ENCODE peak calls at places on chromosome 11, in seven cellular contexts. A is mesendoderm, Q is H1, Z is neuronal stem cell, H is H9, J is IMR-90, I is mesenchymal stem cell. K is an unnamed sample.

GRCh38 chr11:122137081-122137793 is 21.2 kb upstream of the BLID start:
- DNase-seq in J (peak), Z (no peak), A (peak), I (peak), Q (no peak), H (no peak), K (peak)

GRCh38 chr11:2290351-2290841 is 11.3 kb downstream of the C11orf21 start:
- DNase-seq in Z (no peak), H (peak), J (no peak), Q (no peak), A (no peak), I (no peak), K (no peak)

GRCh38 chr11:11836676-11837231 is 5.0 kb upstream of the USP47 start:
- DNase-seq in H (no peak), J (peak), I (no peak), A (no peak), Z (no peak), Q (no peak), K (peak)

GRCh38 chr11:47924184-47924671 is 56.1 kb upstream of the PTPRJ start:
- DNase-seq in A (no peak), Q (no peak), I (peak), Z (no peak), H (no peak), J (peak), K (peak)

GRCh38 chr11:44424841-44425240 is 114.9 kb upstream of the ALX4 start:
- DNase-seq in Z (no peak), Q (no peak), A (peak), H (no peak), J (no peak), I (no peak), K (peak)

GRCh38 chr11:92227954-92228935 is 3.6 kb downstream of the FAT3 start:
- DNase-seq in Q (no peak), H (no peak), I (no peak), A (no peak), Z (no peak), J (no peak), K (no peak)

GRCh38 chr11:200224-201003 is 6.8 kb downstream of the BET1L start:
- DNase-seq in A (no peak), I (no peak), J (no peak), Z (no peak), Q (no peak), H (no peak), K (no peak)

GRCh38 chr11:92240946-92241345 is 16.3 kb downstream of the FAT3 start:
- DNase-seq in H (no peak), J (no peak), Q (no peak), A (peak), I (no peak), Z (peak), K (no peak)

GRCh38 chr11:87116185-87116584 is 78.5 kb downstream of the TMEM135 start:
- DNase-seq in Q (no peak), I (no peak), Z (no peak), H (no peak), A (no peak), J (no peak), K (no peak)

GRCh38 chr11:72591785-72592490 is 82.3 kb downstream of the PDE2A start:
- DNase-seq in H (no peak), J (no peak), I (no peak), Q (no peak), Z (no peak), A (no peak), K (no peak)

GRCh38 chr11:30859709-30860108 is 273.6 kb upstream of the MPPED2 start:
- DNase-seq in A (no peak), H (no peak), J (no peak), Z (no peak), I (no peak), Q (no peak), K (no peak)

GRCh38 chr11:93905384-93905783 is 55.0 kb upstream of the VSTM5 start:
- DNase-seq in Q (no peak), H (no peak), Z (no peak), I (peak), J (peak), A (no peak), K (peak)

GRCh38 chr11:2750101-2750509 is 50.3 kb upstream of the KCNQ1OT1 start:
- DNase-seq in A (no peak), Q (no peak), Z (no peak), J (no peak), I (no peak), H (no peak), K (peak)

GRCh38 chr11:26541870-26542269 is 30.2 kb downstream of the MUC15 start:
- DNase-seq in H (no peak), I (no peak), A (no peak), J (no peak), Q (no peak), Z (no peak), K (no peak)

GRCh38 chr11:110434952-110435779 is 5.4 kb downstream of the FDX1 start:
- DNase-seq in Q (no peak), J (no peak), A (peak), I (peak), Z (no peak), H (no peak), K (peak)

GRCh38 chr11:93887111-93887510 is 36.7 kb upstream of the VSTM5 start:
- DNase-seq in Z (no peak), Q (no peak), I (no peak), J (no peak), H (no peak), A (no peak), K (no peak)

GRCh38 chr11:11244470-11245080 is 108.5 kb downstream of the CSNK2A3 start:
- DNase-seq in J (no peak), Q (no peak), Z (no peak), I (no peak), H (no peak), A (peak), K (no peak)

GRCh38 chr11:34940026-34940677 is 23.7 kb downstream of the PDHX start:
- DNase-seq in Z (no peak), J (peak), H (no peak), Q (no peak), I (peak), A (no peak), K (peak)

GRCh38 chr11:63565728-63566127 is 2.5 kb upstream of the PLAAT2 start:
- DNase-seq in Z (no peak), A (no peak), I (no peak), J (no peak), H (peak), Q (no peak), K (no peak)

GRCh38 chr11:128297805-128298204 is 289.6 kb downstream of the ETS1 start:
- DNase-seq in I (peak), Q (no peak), J (no peak), A (no peak), Z (no peak), H (no peak), K (no peak)

GRCh38 chr11:73034330-73034729 is 107.8 kb downstream of the FCHSD2 start:
- DNase-seq in J (no peak), A (no peak), H (no peak), I (no peak), Q (no peak), Z (no peak), K (no peak)

GRCh38 chr11:2308713-2309112 is 6.9 kb downstream of the TSPAN32 start:
- DNase-seq in H (no peak), Z (no peak), Q (no peak), J (no peak), I (no peak), A (no peak), K (no peak)

GRCh38 chr11:26522912-26523610 is 49.0 kb downstream of the MUC15 start:
- DNase-seq in A (peak), Z (no peak), H (peak), Q (peak), J (peak), I (peak), K (peak)

GRCh38 chr11:17760102-17761029 is 25.8 kb downstream of the KCNC1 start:
- DNase-seq in H (peak), I (peak), A (peak), Q (peak), J (peak), Z (peak), K (peak)

GRCh38 chr11:35274909-35275807 is 136.2 kb downstream of the CD44 start:
- DNase-seq in A (peak), Z (no peak), J (no peak), H (no peak), I (no peak), Q (no peak), K (peak)

GRCh38 chr11:12053606-12054361 is 45.4 kb upstream of the DKK3 start:
- DNase-seq in Z (no peak), Q (no peak), A (no peak), H (no peak), I (peak), J (peak), K (no peak)

GRCh38 chr11:97202613-97203292 is 812.9 kb downstream of the JRKL start:
- DNase-seq in H (no peak), A (peak), J (no peak), Z (no peak), I (no peak), Q (no peak), K (no peak)

GRCh38 chr11:126359431-126360048 is 4.1 kb downstream of the ST3GAL4 start:
- DNase-seq in A (no peak), H (no peak), J (peak), Q (no peak), Z (no peak), I (no peak), K (no peak)

DNA sequence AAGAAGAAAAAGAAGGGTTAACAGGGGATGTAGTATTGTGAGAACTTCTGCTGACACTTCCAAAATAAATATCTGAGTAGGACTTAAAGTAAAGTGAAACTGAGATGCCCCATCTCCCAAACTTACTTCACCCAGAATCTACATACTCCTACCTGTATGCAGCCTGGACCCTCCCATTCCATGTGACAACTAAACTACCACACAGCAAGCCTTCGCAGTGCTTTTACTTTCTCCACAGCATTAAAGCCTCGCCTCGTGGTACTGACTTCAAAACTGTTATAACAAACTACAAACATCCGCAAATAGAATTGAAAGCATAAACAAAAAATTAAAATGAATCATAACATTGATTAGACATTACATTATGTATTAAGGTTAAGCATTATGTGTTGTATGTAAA is 988 bp downstream of the MPZL2 start:
- DNase-seq in A (no peak), Z (no peak), I (no peak), Q (no peak), J (no peak), H (no peak), K (no peak)
- H4K8ac ChIP-seq in A (no peak), Z (no peak), I (no peak), Q (no peak), J (no peak), H (no peak), K (no peak)

DNA sequence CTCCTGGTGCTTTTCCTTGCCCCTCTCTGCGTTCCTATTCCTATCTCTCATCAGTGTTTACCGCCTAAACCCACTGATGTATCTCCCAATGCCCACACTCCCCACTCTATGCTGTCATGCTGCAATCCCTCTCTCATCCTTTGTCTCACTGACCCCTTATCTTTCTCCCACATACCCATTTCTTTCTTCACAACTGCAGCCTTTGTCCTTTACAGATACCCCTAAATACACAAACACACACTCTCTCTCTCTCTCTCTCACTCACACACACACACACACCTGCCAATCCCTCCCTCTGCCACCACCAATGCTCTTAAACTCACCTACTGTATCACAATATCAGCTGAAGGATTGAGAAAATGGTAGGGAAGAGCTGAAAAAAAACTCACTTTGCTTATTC is 5.3 kb upstream of the OR52B2 start:
- DNase-seq in Z (no peak), I (no peak), J (no peak), H (no peak), Q (no peak), A (no peak), K (no peak)
- H3K4ac ChIP-seq in Z (no peak), I (no peak), J (no peak), H (no peak), Q (no peak), A (no peak), K (no peak)

GRCh38 chr11:68933605-68934320 is 30.1 kb downstream of the IGHMBP2 start:
- DNase-seq in I (no peak), A (no peak), Z (no peak), Q (no peak), J (no peak), H (no peak), K (no peak)

GRCh38 chr11:68935516-68936357 is 32.0 kb downstream of the IGHMBP2 start:
- DNase-seq in I (no peak), Q (no peak), J (no peak), A (no peak), H (no peak), Z (no peak), K (no peak)

GRCh38 chr11:68934321-68934645 is 30.6 kb downstream of the IGHMBP2 start:
- DNase-seq in A (no peak), J (no peak), I (no peak), Z (no peak), H (no peak), Q (no peak), K (no peak)

GRCh38 chr11:68935066-68935465 is 31.4 kb downstream of the IGHMBP2 start:
- DNase-seq in I (no peak), J (no peak), Q (no peak), A (no peak), Z (no peak), H (no peak), K (no peak)

DNA sequence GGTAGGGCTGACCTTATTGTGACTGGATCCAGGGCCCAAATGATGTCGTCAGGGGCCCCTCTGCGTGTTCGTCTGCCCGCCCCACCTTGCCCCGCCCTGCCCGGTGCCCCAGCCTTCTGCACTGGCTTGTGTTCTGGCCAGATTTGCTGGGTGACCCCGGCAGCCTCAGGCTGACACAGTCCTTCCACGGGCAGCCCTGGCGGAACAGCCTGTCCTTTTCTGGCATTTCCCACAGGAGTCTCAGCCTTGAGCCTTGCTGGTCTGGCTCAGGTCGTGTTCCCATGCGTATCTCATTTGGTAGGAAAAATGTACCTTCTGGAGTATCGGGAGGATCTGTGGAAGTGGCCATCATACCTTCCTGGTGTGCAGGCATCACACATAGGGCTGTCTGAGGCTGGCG is 31.0 kb downstream of the IGHMBP2 start:
- DNase-seq in Q (no peak), A (no peak), J (no peak), Z (no peak), H (no peak), I (no peak), K (no peak)
- H4K8ac ChIP-seq in Q (no peak), A (no peak), J (no peak), Z (no peak), H (no peak), I (no peak), K (no peak)

GRCh38 chr11:59625703-59626102 is 10.1 kb upstream of the OSBP start:
- DNase-seq in Q (no peak), J (no peak), H (no peak), I (no peak), Z (no peak), A (peak), K (no peak)
- H3K4ac ChIP-seq in Q (no peak), J (no peak), H (no peak), I (no peak), Z (no peak), A (no peak), K (no peak)

GRCh38 chr11:104256525-104256924 is 92.6 kb upstream of the PDGFD start:
- DNase-seq in J (peak), Z (no peak), I (peak), Q (no peak), H (no peak), A (peak), K (no peak)
- H4K8ac ChIP-seq in J (no peak), Z (no peak), I (no peak), Q (no peak), H (no peak), A (no peak), K (no peak)

DNA sequence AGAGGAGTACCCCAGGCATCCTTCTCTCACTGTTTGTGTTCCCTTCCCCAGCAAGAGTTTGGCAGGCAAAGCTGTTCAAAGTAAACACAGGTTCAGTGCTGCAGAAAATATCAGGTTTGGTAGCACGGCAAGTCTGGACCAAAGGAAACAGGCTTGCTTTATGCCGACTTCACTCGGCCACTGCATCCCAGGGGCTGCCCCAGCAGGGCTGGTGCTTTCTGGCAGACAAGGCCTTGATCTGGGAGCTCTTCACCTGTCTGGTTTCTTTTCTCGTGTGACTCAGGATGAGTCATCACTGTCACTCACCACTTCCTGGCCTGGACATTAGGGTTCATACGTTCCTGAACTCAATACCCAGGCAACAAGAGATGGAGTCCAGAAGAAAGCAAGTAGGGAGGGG is 52.6 kb upstream of the NAV2 start:
- DNase-seq in Z (no peak), A (peak), J (peak), H (no peak), Q (no peak), I (peak), K (peak)
- H3K4ac ChIP-seq in Z (no peak), A (no peak), J (peak), H (no peak), Q (no peak), I (no peak), K (no peak)

GRCh38 chr11:6962673-6963072 is 36.4 kb downstream of the ZNF215 start:
- DNase-seq in J (no peak), Z (no peak), I (no peak), A (no peak), Q (no peak), H (no peak), K (no peak)
- H4K8ac ChIP-seq in J (no peak), Z (no peak), I (no peak), A (no peak), Q (no peak), H (no peak), K (no peak)

DNA sequence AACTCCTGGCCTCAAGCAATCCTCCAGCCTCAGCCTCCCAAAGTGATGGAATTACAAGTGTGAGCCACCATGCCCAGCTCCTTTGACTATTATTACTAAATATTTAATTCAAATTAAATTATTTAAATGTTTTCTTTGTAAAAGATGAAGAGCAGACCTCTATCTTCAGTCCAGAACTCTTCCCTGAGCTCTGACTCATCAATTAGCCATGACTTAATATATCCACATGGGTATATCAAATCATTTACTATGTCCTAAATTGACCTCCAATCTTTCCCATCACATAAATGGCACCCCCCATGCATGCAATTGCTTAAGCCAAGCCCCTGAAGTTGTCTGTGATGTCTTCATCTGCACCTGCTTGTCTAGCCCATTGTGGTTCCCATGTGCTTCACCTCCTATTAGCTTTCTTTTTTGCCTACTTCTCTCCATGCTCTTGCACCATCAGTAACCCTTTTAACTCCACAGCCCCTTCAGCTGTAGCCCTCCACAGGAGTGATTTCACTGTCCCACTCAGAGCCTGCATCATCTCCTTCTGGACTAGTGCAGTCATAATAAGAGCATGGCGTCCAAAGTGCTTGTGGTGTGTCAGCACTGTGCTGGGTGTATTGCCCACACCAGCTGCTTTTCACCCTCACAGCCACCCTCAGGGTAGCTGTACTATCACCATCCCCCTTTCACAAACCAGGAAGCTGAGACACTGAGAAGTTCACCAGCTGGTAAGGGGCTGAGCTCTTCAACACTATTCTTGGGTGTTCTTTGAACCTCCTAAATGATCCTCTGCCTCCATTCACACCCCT is 11.8 kb upstream of the THY1 start:
- DNase-seq in Q (no peak), Z (no peak), H (no peak), A (no peak), I (no peak), J (no peak), K (no peak)
- H3K4ac ChIP-seq in Q (no peak), Z (no peak), H (no peak), A (no peak), I (no peak), J (peak), K (no peak)

GRCh38 chr11:115564851-115565250 is 60.6 kb upstream of the CADM1 start:
- DNase-seq in I (no peak), A (no peak), Q (no peak), H (no peak), Z (no peak), J (no peak), K (no peak)
- H4K8ac ChIP-seq in I (no peak), A (no peak), Q (no peak), H (no peak), Z (no peak), J (no peak), K (no peak)

K was measured in trophoblast cell.